ENCODE peak calls at places on chromosomes 12 and 14, in seven cellular contexts. C is breast epithelium, X is IMR-90, M is transverse colon, B is A549, E is uterus, U is thyroid gland. J is an unnamed sample.

GRCh38 chr12:50174971-50175715 is 8.0 kb upstream of the CERS5 start:
- DNase-seq in B (peak; percentile 52), U (peak; percentile 64), E (peak; percentile 33), M (no peak), X (peak; percentile 85), C (no peak), J (no peak)

GRCh38 chr12:25287610-25288009 is 36.9 kb upstream of the KRAS start:
- DNase-seq in X (no peak), U (no peak), M (no peak), B (no peak), C (no peak), E (no peak), J (no peak)

GRCh38 chr12:113063396-113064350 is 7.1 kb downstream of the DTX1 start:
- DNase-seq in M (no peak), U (no peak), X (no peak), C (no peak), B (no peak), E (no peak), J (no peak)

GRCh38 chr12:121647-122046 is 55.1 kb downstream of the IQSEC3 start:
- DNase-seq in M (no peak), E (no peak), X (no peak), U (no peak), C (no peak), B (no peak), J (no peak)

GRCh38 chr12:116562090-116562489 is 2.9 kb downstream of the MAP1LC3B2 start:
- DNase-seq in X (no peak), C (no peak), B (no peak), U (no peak), E (no peak), M (no peak), J (no peak)

GRCh38 chr12:28040251-28040650 is 67.7 kb upstream of the PTHLH start:
- DNase-seq in C (no peak), E (no peak), M (no peak), X (no peak), U (no peak), B (no peak), J (no peak)

GRCh38 chr12:52495385-52495784 is 2.3 kb upstream of the KRT6A start:
- DNase-seq in U (peak; percentile 61), E (no peak), C (no peak), X (no peak), M (no peak), B (peak; percentile 41), J (peak; percentile 91)

GRCh38 chr12:49507139-49507538 is 31.7 kb upstream of the KCNH3 start:
- DNase-seq in M (no peak), B (peak; percentile 67), E (no peak), C (no peak), X (peak; percentile 96), U (no peak), J (peak; percentile 14)

GRCh38 chr14:102848830-102849521 is 71.7 kb downstream of the TRAF3 start:
- DNase-seq in X (no peak), C (no peak), E (no peak), M (peak; percentile 65), U (peak; percentile 71), B (no peak), J (no peak)

GRCh38 chr12:46084666-46085631 is 94.6 kb upstream of the SCAF11 start:
- DNase-seq in C (no peak), E (no peak), U (no peak), B (no peak), X (no peak), M (no peak), J (no peak)

GRCh38 chr12:109840349-109841073 is 7.3 kb upstream of the TRPV4 start:
- DNase-seq in B (peak; percentile 53), X (no peak), U (peak; percentile 67), C (peak; percentile 48), E (no peak), M (peak; percentile 25), J (no peak)

GRCh38 chr12:103524238-103524875 is 28.6 kb upstream of the C12orf42 start:
- DNase-seq in E (no peak), U (no peak), X (no peak), B (no peak), M (no peak), C (no peak), J (no peak)

GRCh38 chr12:100311317-100311716 is 44.3 kb downstream of the SCYL2 start:
- DNase-seq in X (no peak), C (no peak), M (no peak), B (no peak), E (no peak), U (no peak), J (no peak)

GRCh38 chr12:55940065-55940732 is 9.2 kb downstream of the DGKA start:
- DNase-seq in C (peak; percentile 82), B (peak; percentile 87), U (peak; percentile 88), M (peak; percentile 92), X (peak; percentile 81), E (peak; percentile 87), J (peak; percentile 97)

GRCh38 chr12:55937956-55938355 is 7.0 kb downstream of the DGKA start:
- DNase-seq in E (no peak), X (peak; percentile 17), B (no peak), U (no peak), M (no peak), C (no peak), J (no peak)

GRCh38 chr12:55935742-55936151 is 4.8 kb downstream of the DGKA start:
- DNase-seq in M (no peak), X (no peak), B (no peak), C (no peak), E (no peak), U (no peak), J (no peak)

GRCh38 chr12:55942055-55942454 is 11.1 kb downstream of the DGKA start:
- DNase-seq in B (no peak), M (no peak), X (no peak), U (no peak), E (no peak), C (no peak), J (no peak)

GRCh38 chr12:55938826-55939501 is 8.0 kb downstream of the DGKA start:
- DNase-seq in B (no peak), E (no peak), C (no peak), M (no peak), X (no peak), U (no peak), J (no peak)
- TF ChIP-seq POLR2A in B (no peak), E (no peak), C (no peak), M (no peak), X (no peak), U (no peak), J (no peak)

DNA sequence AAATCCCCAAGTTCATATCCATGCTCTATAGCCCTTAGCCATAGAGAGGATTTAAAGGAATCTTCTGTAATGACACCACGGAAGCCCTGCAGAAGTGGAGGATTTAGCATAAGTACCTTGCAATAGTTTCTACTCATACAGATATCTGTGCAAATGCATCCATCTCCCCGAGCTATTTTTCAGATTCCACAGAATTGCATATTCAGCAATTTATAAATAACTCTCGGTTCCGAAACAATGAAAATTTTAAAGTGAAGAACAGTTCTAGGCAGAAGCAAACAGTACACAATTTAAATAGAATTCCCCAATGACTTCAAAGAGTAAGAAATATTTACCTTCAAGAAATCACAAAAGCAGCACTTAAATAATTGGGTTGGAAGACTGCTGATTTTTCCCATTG is 379 bp downstream of the IGF1 start:
- DNase-seq in X (no peak), E (no peak), M (no peak), B (no peak), C (no peak), U (no peak), J (no peak)
- H3K4me3 ChIP-seq in X (no peak overlapping the region), E (peak overlapping the region; percentile 24), M (peak overlapping the region; percentile 34), B (no peak overlapping the region), C (peak overlapping the region; percentile 40), U (no peak overlapping the region), J (peak overlapping the region; percentile 40)

GRCh38 chr12:94841904-94842610 is 161.4 kb downstream of the NDUFA12 start:
- DNase-seq in U (no peak), X (no peak), C (no peak), E (no peak), B (no peak), M (no peak), J (peak; percentile 34)

GRCh38 chr12:94841171-94841570 is 162.3 kb downstream of the NDUFA12 start:
- DNase-seq in X (no peak), C (no peak), M (no peak), B (no peak), U (no peak), E (no peak), J (peak; percentile 83)

GRCh38 chr12:94848966-94849365 is 154.5 kb downstream of the NDUFA12 start:
- DNase-seq in E (no peak), M (no peak), X (no peak), B (no peak), C (no peak), U (no peak), J (peak; percentile 68)

GRCh38 chr12:94844452-94844851 is 159.0 kb downstream of the NDUFA12 start:
- DNase-seq in E (no peak), U (no peak), C (no peak), B (no peak), X (no peak), M (no peak), J (peak; percentile 62)

GRCh38 chr12:94845110-94845509 is 158.4 kb downstream of the NDUFA12 start:
- DNase-seq in B (no peak), U (no peak), M (no peak), X (no peak), C (no peak), E (no peak), J (peak; percentile 66)
- TF ChIP-seq POLR2A in B (no peak), U (no peak), M (no peak), X (no peak), C (no peak), E (no peak), J (no peak)

GRCh38 chr14:61569308-61569707 is 126.0 kb upstream of the HIF1A start:
- DNase-seq in U (no peak), M (no peak), B (no peak), X (no peak), C (no peak), E (no peak), J (no peak)
- H3K4me3 ChIP-seq in U (no peak overlapping the region), M (no peak overlapping the region), B (no peak overlapping the region), X (no peak overlapping the region), C (no peak overlapping the region), E (no peak overlapping the region), J (no peak overlapping the region)

J was measured in esophagus muscularis mucosa.